ENCODE peak calls at places on chromosome 22, in five cellular contexts. L is activated CD4-positive, alpha-beta T cell treated with anti-CD3 and anti-CD28 coated beads for 24 hours; H is activated T-cell treated with anti-CD3 and anti-CD28 coated beads for 1 hour; D is astrocyte of the spinal cord; G is epithelial cell of esophagus. S is an unnamed sample.

GRCh38 chr22:22933100-22933806 is 45.6 kb downstream of the IGLL5 start:
- DNase-seq in H (no peak), G (no peak), D (no peak), L (no peak), S (no peak)

GRCh38 chr22:45450931-45451651 is 37.6 kb downstream of the RIBC2 start:
- DNase-seq in G (no peak), L (no peak), D (peak), H (no peak), S (no peak)

GRCh38 chr22:49767355-49768062 is 60.2 kb downstream of the BRD1 start:
- DNase-seq in D (peak), H (no peak), G (peak), L (no peak), S (no peak)

GRCh38 chr22:45212306-45212709 is 28.4 kb downstream of the KIAA0930 start:
- DNase-seq in D (peak), L (no peak), G (peak), H (no peak), S (no peak)

GRCh38 chr22:29531419-29531818 is 22.1 kb downstream of the THOC5 start:
- DNase-seq in G (peak), H (no peak), L (no peak), D (no peak), S (no peak)

GRCh38 chr22:17843189-17843588 is 68.9 kb upstream of the BID start:
- DNase-seq in L (no peak), G (no peak), H (no peak), D (no peak), S (no peak)

GRCh38 chr22:24236656-24237055 is 8.2 kb downstream of the GGT5 start:
- DNase-seq in L (no peak), H (no peak), D (no peak), G (no peak), S (no peak)

GRCh38 chr22:28710889-28711285 is 30.7 kb downstream of the CHEK2 start:
- DNase-seq in G (no peak), L (no peak), H (no peak), D (no peak), S (no peak)

GRCh38 chr22:45731798-45732495 is 60.3 kb downstream of the ATXN10 start:
- DNase-seq in H (no peak), D (peak), L (no peak), G (peak), S (no peak)